ENCODE peak calls at places on chromosomes 5 and 9, in six cellular contexts. Q is heart left ventricle, D is RWPE1, E is uterus, F is right cardiac atrium, L is foreskin keratinocyte. Y is an unnamed sample.

GRCh38 chr9:104850771-104851170 is 77.2 kb downstream of the ABCA1 start:
- DNase-seq in Q (no peak), E (no peak), L (peak), F (no peak), D (no peak), Y (no peak)

GRCh38 chr5:91052977-91053732 is 330.0 kb downstream of the ARRDC3 start:
- DNase-seq in D (no peak), Q (no peak), E (no peak), L (no peak), F (no peak), Y (no peak)

GRCh38 chr9:124254261-124254682 is 3.5 kb upstream of the NEK6 start:
- DNase-seq in L (no peak), E (no peak), F (no peak), D (no peak), Q (no peak), Y (no peak)

GRCh38 chr9:96655198-96655851 is at the start of gene PRXL2C:
- DNase-seq in L (peak), F (peak), E (peak), D (peak), Q (peak), Y (peak)

GRCh38 chr9:81619353-81620008 is 69.9 kb downstream of the TLE1 start:
- DNase-seq in E (no peak), Q (no peak), D (no peak), F (no peak), L (no peak), Y (no peak)

GRCh38 chr5:56291058-56291404 is 57.9 kb upstream of the ANKRD55 start:
- DNase-seq in F (no peak), D (no peak), L (no peak), E (no peak), Q (no peak), Y (no peak)

GRCh38 chr5:55441107-55441771 is 93.5 kb downstream of the PLPP1 start:
- DNase-seq in F (no peak), E (no peak), Q (no peak), L (no peak), D (no peak), Y (no peak)

GRCh38 chr5:139660105-139660915 is 12.2 kb downstream of the CXXC5 start:
- DNase-seq in E (no peak), D (peak), Q (peak), F (peak), L (peak), Y (peak)

GRCh38 chr9:94929373-94929764 is 202.9 kb downstream of the AOPEP start:
- DNase-seq in D (peak), Q (peak), L (peak), F (peak), E (no peak), Y (no peak)

GRCh38 chr9:86868611-86869010 is 78.7 kb downstream of the GAS1 start:
- DNase-seq in F (no peak), L (no peak), D (no peak), Q (no peak), E (no peak), Y (no peak)

GRCh38 chr5:8908055-8908683 is 637.7 kb downstream of the SEMA5A start:
- DNase-seq in D (peak), E (no peak), L (peak), Q (no peak), F (no peak), Y (peak)

GRCh38 chr5:57072218-57072892 is 101.5 kb upstream of the GPBP1 start:
- DNase-seq in E (no peak), L (no peak), Q (no peak), F (no peak), D (no peak), Y (no peak)

GRCh38 chr5:109329296-109330252 is 80.2 kb downstream of the PJA2 start:
- DNase-seq in L (peak), D (peak), Q (no peak), F (no peak), E (no peak), Y (no peak)

GRCh38 chr9:136011703-136012496 is 50.7 kb upstream of the UBAC1 start:
- DNase-seq in F (peak), E (peak), Q (peak), L (no peak), D (no peak), Y (peak)

GRCh38 chr5:96629774-96630173 is 32.4 kb upstream of the CAST start:
- DNase-seq in Q (no peak), L (peak), D (peak), F (no peak), E (no peak), Y (no peak)

GRCh38 chr9:113851860-113852259 is 24.2 kb upstream of the ZNF618 start:
- DNase-seq in E (no peak), D (no peak), Q (no peak), L (no peak), F (no peak), Y (no peak)

GRCh38 chr5:53041071-53041692 is 52.0 kb downstream of the ITGA2 start:
- DNase-seq in L (no peak), F (no peak), D (no peak), E (no peak), Q (no peak), Y (no peak)

GRCh38 chr5:456351-457194 is 13.6 kb downstream of the EXOC3 start:
- DNase-seq in E (no peak), L (no peak), F (peak), Q (peak), D (no peak), Y (no peak)

GRCh38 chr9:95307538-95307937 is 10.0 kb downstream of the FANCC start:
- DNase-seq in E (no peak), L (no peak), D (no peak), Q (no peak), F (no peak), Y (no peak)

GRCh38 chr5:34731435-34732232 is 75.5 kb downstream of the RAI14 start:
- DNase-seq in L (no peak), E (no peak), D (no peak), F (no peak), Q (no peak), Y (no peak)

GRCh38 chr5:139382371-139382770 is 726 bp downstream of the SLC23A1 start:
- DNase-seq in F (peak), L (no peak), E (no peak), Q (no peak), D (no peak), Y (no peak)

GRCh38 chr9:87670572-87671264 is 55.2 kb upstream of the CTSL start:
- DNase-seq in E (no peak), Q (no peak), L (no peak), D (no peak), F (no peak), Y (no peak)

GRCh38 chr5:158135682-158136176 is 276.8 kb upstream of the CLINT1 start:
- DNase-seq in Q (no peak), F (peak), L (no peak), E (no peak), D (no peak), Y (no peak)

GRCh38 chr5:133277744-133278143 is 225.9 kb downstream of the HSPA4 start:
- DNase-seq in F (no peak), D (no peak), L (no peak), E (no peak), Q (peak), Y (no peak)

GRCh38 chr9:35914307-35914807 is 5.1 kb downstream of the SPAAR start:
- DNase-seq in F (peak), Q (peak), L (peak), D (no peak), E (no peak), Y (peak)

GRCh38 chr5:102296229-102296817 is at the start of gene SLCO4C1:
- DNase-seq in Q (peak), F (peak), E (peak), D (peak), L (peak), Y (peak)

DNA sequence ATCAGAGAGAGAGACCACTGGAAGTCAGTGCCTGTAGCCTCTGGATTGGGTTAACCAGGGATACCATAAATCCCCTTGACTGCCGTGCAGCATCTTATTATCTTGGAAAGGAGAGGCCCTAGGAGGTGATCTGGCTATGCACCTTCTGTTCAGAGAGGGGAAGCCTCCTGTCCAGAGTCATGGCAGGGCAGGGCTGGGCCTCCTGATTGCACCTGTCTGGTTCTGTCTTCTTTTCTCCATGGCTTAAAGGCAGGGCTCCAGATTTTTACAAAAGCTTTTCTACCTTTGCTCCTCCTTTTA is 141.5 kb upstream of the ALDH1B1 start:
- DNase-seq in E (no peak), Q (no peak), D (no peak), L (no peak), F (no peak), Y (no peak)
- H3K27ac ChIP-seq in E (no peak), Q (no peak), D (no peak), L (no peak), F (no peak), Y (no peak)

DNA sequence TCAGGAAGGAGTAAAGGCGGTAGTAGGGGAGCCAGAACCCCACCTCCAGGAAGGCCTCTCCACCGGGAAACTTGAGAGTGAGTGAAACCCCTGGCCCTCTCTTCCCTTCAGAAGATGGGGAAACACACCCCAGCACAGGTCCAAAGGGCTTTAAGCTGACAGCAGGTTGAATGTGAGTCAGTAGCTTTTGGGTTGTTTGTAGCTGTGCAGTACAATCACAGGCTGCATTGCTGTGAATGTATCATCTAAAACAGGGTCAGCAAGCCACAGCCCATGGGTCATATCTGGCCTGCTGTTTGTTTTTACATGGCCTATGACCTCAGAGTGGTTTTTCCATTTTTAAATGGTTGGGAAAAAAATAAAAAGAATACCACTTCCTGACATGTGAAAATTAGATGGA is 10.0 kb downstream of the OTULINL start:
- DNase-seq in Q (no peak), D (no peak), E (no peak), L (no peak), F (no peak), Y (no peak)
- H3K27ac ChIP-seq in Q (no peak), D (no peak), E (no peak), L (no peak), F (no peak), Y (no peak)

GRCh38 chr5:177300971-177301370 is 2.5 kb downstream of the RAB24 start:
- DNase-seq in Q (no peak), L (peak), F (no peak), D (no peak), E (no peak), Y (no peak)
- H3K27ac ChIP-seq in Q (peak), L (peak), F (no peak), D (peak), E (peak), Y (peak)

GRCh38 chr5:160291467-160291866 is 20.9 kb downstream of the CCNJL start:
- DNase-seq in L (peak), E (no peak), D (peak), Q (no peak), F (no peak), Y (no peak)
- H3K27ac ChIP-seq in L (no peak), E (no peak), D (peak), Q (no peak), F (no peak), Y (no peak)

GRCh38 chr5:42810905-42811590 is 644 bp downstream of the SELENOP start:
- DNase-seq in D (no peak), Q (no peak), L (no peak), E (no peak), F (no peak), Y (no peak)
- H3K27ac ChIP-seq in D (no peak), Q (peak), L (peak), E (peak), F (peak), Y (peak)

GRCh38 chr9:70924905-70925547 is 196.4 kb downstream of the TRPM3 start:
- DNase-seq in Q (no peak), F (no peak), L (peak), E (no peak), D (peak), Y (peak)
- H3K27ac ChIP-seq in Q (no peak), F (peak), L (no peak), E (no peak), D (no peak), Y (no peak)

DNA sequence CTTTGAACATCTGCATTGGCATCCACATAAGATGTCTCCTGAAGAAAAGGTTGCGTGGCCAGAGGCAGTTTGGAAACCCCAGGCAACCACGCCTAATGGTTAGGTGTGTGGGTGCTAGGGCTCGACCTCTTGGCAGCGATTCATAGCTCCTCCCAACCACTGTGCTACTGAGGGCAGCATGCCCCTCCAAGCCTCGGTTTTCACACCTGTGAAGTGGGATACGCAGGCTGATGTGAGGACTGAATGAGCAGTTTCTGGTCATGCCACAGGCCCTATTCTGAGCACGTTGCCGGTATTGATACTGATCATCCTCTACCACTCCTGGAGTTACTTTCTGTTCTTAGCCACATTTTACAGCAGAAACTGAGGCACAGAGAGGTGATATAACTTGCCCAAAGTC is 19.1 kb downstream of the NDST1 start:
- DNase-seq in D (no peak), F (no peak), Q (no peak), E (no peak), L (no peak), Y (no peak)
- H3K27ac ChIP-seq in D (peak), F (no peak), Q (no peak), E (no peak), L (no peak), Y (no peak)

GRCh38 chr9:129484325-129485000 is 136.4 kb downstream of the C9orf50 start:
- DNase-seq in L (no peak), D (no peak), F (no peak), Q (no peak), E (no peak), Y (no peak)
- H3K27ac ChIP-seq in L (peak), D (peak), F (peak), Q (peak), E (peak), Y (peak)